ENCODE peak calls at places on chromosomes 5 and 9, in five cellular contexts. One of them, this sample, is unnamed.

GRCh38 chr5:71887680-71888079 is 168.6 kb downstream of the CARTPT start:
- DNase-seq in suprapubic skin: no peak
- DNase-seq in heart left ventricle: no peak
- DNase-seq in astrocyte: peak
- DNase-seq in choroid plexus epithelial cell: peak
- DNase-seq in this sample: no peak

GRCh38 chr9:95907794-95908193 is 32.3 kb downstream of the ERCC6L2 start:
- DNase-seq in suprapubic skin: no peak
- DNase-seq in heart left ventricle: no peak
- DNase-seq in astrocyte: no peak
- DNase-seq in choroid plexus epithelial cell: peak
- DNase-seq in this sample: no peak

GRCh38 chr9:4799775-4800174 is 7.0 kb downstream of the RCL1 start:
- DNase-seq in suprapubic skin: no peak
- DNase-seq in heart left ventricle: no peak
- DNase-seq in astrocyte: no peak
- DNase-seq in choroid plexus epithelial cell: no peak
- DNase-seq in this sample: no peak

GRCh38 chr5:14008819-14009311 is 64.4 kb upstream of the DNAH5 start:
- DNase-seq in suprapubic skin: no peak
- DNase-seq in heart left ventricle: no peak
- DNase-seq in astrocyte: no peak
- DNase-seq in choroid plexus epithelial cell: peak
- DNase-seq in this sample: peak

GRCh38 chr5:135205616-135206349 is 171.8 kb upstream of the PITX1 start:
- DNase-seq in suprapubic skin: no peak
- DNase-seq in heart left ventricle: no peak
- DNase-seq in astrocyte: peak
- DNase-seq in choroid plexus epithelial cell: peak
- DNase-seq in this sample: no peak

GRCh38 chr5:146369691-146370090 is 31.1 kb downstream of the POU4F3 start:
- DNase-seq in suprapubic skin: no peak
- DNase-seq in heart left ventricle: no peak
- DNase-seq in astrocyte: peak
- DNase-seq in choroid plexus epithelial cell: peak
- DNase-seq in this sample: no peak

GRCh38 chr5:81786509-81786908 is 35.6 kb upstream of the SSBP2 start:
- DNase-seq in suprapubic skin: no peak
- DNase-seq in heart left ventricle: no peak
- DNase-seq in astrocyte: no peak
- DNase-seq in choroid plexus epithelial cell: no peak
- DNase-seq in this sample: no peak

GRCh38 chr5:137497396-137498290 is 1.5 kb downstream of the SPOCK1 start:
- DNase-seq in suprapubic skin: no peak
- DNase-seq in heart left ventricle: no peak
- DNase-seq in astrocyte: no peak
- DNase-seq in choroid plexus epithelial cell: no peak
- DNase-seq in this sample: peak

GRCh38 chr9:126649477-126649876 is 35.7 kb downstream of the LMX1B start:
- DNase-seq in suprapubic skin: no peak
- DNase-seq in heart left ventricle: no peak
- DNase-seq in astrocyte: no peak
- DNase-seq in choroid plexus epithelial cell: no peak
- DNase-seq in this sample: no peak

GRCh38 chr9:134455951-134456739 is 129.9 kb downstream of the RXRA start:
- DNase-seq in suprapubic skin: peak
- DNase-seq in heart left ventricle: peak
- DNase-seq in astrocyte: peak
- DNase-seq in choroid plexus epithelial cell: peak
- DNase-seq in this sample: peak

GRCh38 chr9:81522721-81523551 is 166.4 kb downstream of the TLE1 start:
- DNase-seq in suprapubic skin: no peak
- DNase-seq in heart left ventricle: no peak
- DNase-seq in astrocyte: peak
- DNase-seq in choroid plexus epithelial cell: peak
- DNase-seq in this sample: no peak

GRCh38 chr5:132479073-132479811 is 11.3 kb downstream of the IRF1 start:
- DNase-seq in suprapubic skin: no peak
- DNase-seq in heart left ventricle: no peak
- DNase-seq in astrocyte: no peak
- DNase-seq in choroid plexus epithelial cell: no peak
- DNase-seq in this sample: no peak

GRCh38 chr5:94793113-94793815 is 174.8 kb downstream of the SLF1 start:
- DNase-seq in suprapubic skin: no peak
- DNase-seq in heart left ventricle: no peak
- DNase-seq in astrocyte: peak
- DNase-seq in choroid plexus epithelial cell: peak
- DNase-seq in this sample: no peak

GRCh38 chr9:127921592-127922120 is 4.8 kb upstream of the ST6GALNAC4 start:
- DNase-seq in suprapubic skin: peak
- DNase-seq in heart left ventricle: peak
- DNase-seq in astrocyte: no peak
- DNase-seq in choroid plexus epithelial cell: peak
- DNase-seq in this sample: peak

GRCh38 chr5:172144931-172145869 is 42.8 kb downstream of the STK10 start:
- DNase-seq in suprapubic skin: no peak
- DNase-seq in heart left ventricle: no peak
- DNase-seq in astrocyte: no peak
- DNase-seq in choroid plexus epithelial cell: no peak
- DNase-seq in this sample: no peak

GRCh38 chr5:136984772-136985455 is 514.2 kb downstream of the SPOCK1 start:
- DNase-seq in suprapubic skin: no peak
- DNase-seq in heart left ventricle: no peak
- DNase-seq in astrocyte: no peak
- DNase-seq in choroid plexus epithelial cell: no peak
- DNase-seq in this sample: no peak

GRCh38 chr5:178332096-178332780 is 99.6 kb upstream of the PHYKPL start:
- DNase-seq in suprapubic skin: no peak
- DNase-seq in heart left ventricle: peak
- DNase-seq in astrocyte: no peak
- DNase-seq in choroid plexus epithelial cell: no peak
- DNase-seq in this sample: no peak

GRCh38 chr5:127358274-127358673 is 67.7 kb downstream of the MEGF10 start:
- DNase-seq in suprapubic skin: no peak
- DNase-seq in heart left ventricle: no peak
- DNase-seq in astrocyte: peak
- DNase-seq in choroid plexus epithelial cell: peak
- DNase-seq in this sample: no peak

GRCh38 chr9:70110194-70111041 is 66.8 kb downstream of the MAMDC2 start:
- DNase-seq in suprapubic skin: no peak
- DNase-seq in heart left ventricle: no peak
- DNase-seq in astrocyte: peak
- DNase-seq in choroid plexus epithelial cell: peak
- DNase-seq in this sample: no peak

GRCh38 chr9:12629091-12629490 is 64.1 kb upstream of the TYRP1 start:
- DNase-seq in suprapubic skin: no peak
- DNase-seq in heart left ventricle: no peak
- DNase-seq in astrocyte: no peak
- DNase-seq in choroid plexus epithelial cell: no peak
- DNase-seq in this sample: no peak

GRCh38 chr5:124832510-124832909 is 86.1 kb upstream of the ZNF608 start:
- DNase-seq in suprapubic skin: no peak
- DNase-seq in heart left ventricle: no peak
- DNase-seq in astrocyte: no peak
- DNase-seq in choroid plexus epithelial cell: no peak
- DNase-seq in this sample: no peak

GRCh38 chr9:19049872-19050636 is 827 bp downstream of the RRAGA start:
- DNase-seq in suprapubic skin: no peak
- DNase-seq in heart left ventricle: no peak
- DNase-seq in astrocyte: peak
- DNase-seq in choroid plexus epithelial cell: peak
- DNase-seq in this sample: no peak

GRCh38 chr5:140351609-140352334 is 5.4 kb upstream of the HBEGF start:
- DNase-seq in suprapubic skin: no peak
- DNase-seq in heart left ventricle: no peak
- DNase-seq in astrocyte: peak
- DNase-seq in choroid plexus epithelial cell: peak
- DNase-seq in this sample: no peak

GRCh38 chr9:119793272-119793671 is 424.0 kb upstream of the BRINP1 start:
- DNase-seq in suprapubic skin: no peak
- DNase-seq in heart left ventricle: no peak
- DNase-seq in astrocyte: no peak
- DNase-seq in choroid plexus epithelial cell: no peak
- DNase-seq in this sample: no peak

GRCh38 chr5:26329562-26330189 is 708.7 kb downstream of the CDH9 start:
- DNase-seq in suprapubic skin: no peak
- DNase-seq in heart left ventricle: no peak
- DNase-seq in astrocyte: no peak
- DNase-seq in choroid plexus epithelial cell: peak
- DNase-seq in this sample: no peak

DNA sequence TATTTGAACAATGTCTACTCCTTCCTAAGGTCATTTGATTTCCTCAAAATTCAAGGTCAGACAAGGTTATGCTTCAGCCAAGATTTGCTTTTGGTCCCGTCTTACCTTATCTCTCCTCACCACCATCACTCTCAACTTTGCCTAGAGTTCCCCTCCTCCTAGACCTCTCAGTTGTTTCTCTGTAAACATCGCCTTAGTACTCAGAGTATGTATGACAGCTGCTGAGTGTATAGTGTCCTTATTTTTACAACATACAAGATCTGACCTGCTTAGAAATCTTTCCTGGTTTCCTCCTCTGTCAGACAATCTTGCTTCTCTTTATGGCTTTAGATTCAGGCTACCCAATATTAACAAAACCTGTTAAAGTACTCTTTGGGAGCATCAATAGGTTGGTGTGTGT is 50.0 kb upstream of the C6 start:
- DNase-seq in suprapubic skin: no peak
- DNase-seq in heart left ventricle: no peak
- DNase-seq in astrocyte: no peak
- DNase-seq in choroid plexus epithelial cell: no peak
- DNase-seq in this sample: no peak
- TF ChIP-seq CTCF in suprapubic skin: no peak
- TF ChIP-seq CTCF in heart left ventricle: no peak
- TF ChIP-seq CTCF in astrocyte: no peak
- TF ChIP-seq CTCF in choroid plexus epithelial cell: no peak
- TF ChIP-seq CTCF in this sample: no peak

DNA sequence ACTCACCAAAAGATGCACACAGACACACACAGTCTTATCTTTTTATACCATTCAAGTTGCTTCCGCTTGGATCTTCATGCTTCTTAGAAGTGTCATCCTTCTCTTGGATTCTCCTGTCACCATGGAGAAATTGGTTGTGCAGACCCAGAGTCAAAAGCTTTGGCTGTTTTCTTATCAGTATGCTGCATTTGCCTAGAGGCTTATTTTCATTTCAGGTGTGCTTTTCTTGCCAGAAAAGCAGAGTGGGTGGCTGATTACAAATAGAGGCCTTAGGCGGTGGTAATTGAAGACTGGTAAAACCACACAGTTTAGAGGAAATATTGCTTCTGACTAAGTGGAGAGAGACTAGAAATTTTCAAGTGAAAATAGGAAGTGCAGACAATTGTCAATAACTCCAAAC is 70.2 kb upstream of the TLE4 start:
- DNase-seq in suprapubic skin: no peak
- DNase-seq in heart left ventricle: no peak
- DNase-seq in astrocyte: no peak
- DNase-seq in choroid plexus epithelial cell: no peak
- DNase-seq in this sample: no peak
- TF ChIP-seq CTCF in suprapubic skin: no peak
- TF ChIP-seq CTCF in heart left ventricle: no peak
- TF ChIP-seq CTCF in astrocyte: no peak
- TF ChIP-seq CTCF in choroid plexus epithelial cell: no peak
- TF ChIP-seq CTCF in this sample: no peak

DNA sequence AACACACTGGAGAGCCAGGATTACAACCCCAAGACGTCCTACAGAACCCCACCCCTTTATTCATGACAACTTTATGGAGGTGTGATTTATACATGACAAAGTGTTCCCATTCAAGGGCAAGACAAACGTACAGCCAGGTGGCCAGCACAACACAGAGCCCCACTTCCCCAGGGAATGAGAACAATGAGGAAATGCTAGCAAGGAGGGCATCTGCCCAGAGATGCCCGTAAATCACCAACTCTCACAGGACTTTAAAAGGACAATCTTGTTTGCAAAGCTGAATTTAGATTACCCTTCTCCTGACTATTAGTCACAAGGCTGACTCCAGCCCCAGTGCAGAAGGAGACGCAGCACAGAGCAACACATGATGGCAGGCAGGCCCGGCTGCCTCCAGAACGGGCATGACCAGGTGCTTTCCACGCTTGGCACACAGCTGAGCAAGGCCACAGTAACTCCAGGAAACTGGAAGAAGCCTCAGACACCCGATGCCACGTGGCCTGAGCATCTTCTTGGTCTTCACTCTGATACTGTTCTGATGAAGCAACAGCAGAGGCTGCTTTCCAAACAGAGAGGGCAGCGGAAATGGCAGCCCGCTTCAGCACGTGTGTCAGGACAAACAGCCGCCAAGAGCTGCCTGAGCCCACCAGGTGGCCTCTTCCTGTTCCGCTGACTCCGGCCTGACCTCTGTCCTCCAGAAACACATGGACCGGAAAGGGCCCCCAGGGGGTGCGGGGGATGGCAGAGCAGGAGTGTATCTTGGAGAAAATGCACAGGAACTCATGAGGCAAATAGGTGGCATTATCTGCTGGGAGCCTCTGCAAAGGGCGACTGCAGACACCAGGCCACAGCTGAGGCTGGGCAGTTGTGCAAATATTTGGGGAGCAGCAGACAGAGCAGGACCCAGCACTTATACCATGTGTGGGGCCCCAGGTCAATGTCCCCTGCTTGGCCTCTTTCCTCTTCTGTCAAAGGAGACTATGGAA is 51.3 kb downstream of the ROR2 start:
- DNase-seq in suprapubic skin: no peak
- DNase-seq in heart left ventricle: no peak
- DNase-seq in astrocyte: peak
- DNase-seq in choroid plexus epithelial cell: peak
- DNase-seq in this sample: peak
- TF ChIP-seq CTCF in suprapubic skin: no peak
- TF ChIP-seq CTCF in heart left ventricle: no peak
- TF ChIP-seq CTCF in astrocyte: no peak
- TF ChIP-seq CTCF in choroid plexus epithelial cell: no peak
- TF ChIP-seq CTCF in this sample: no peak

DNA sequence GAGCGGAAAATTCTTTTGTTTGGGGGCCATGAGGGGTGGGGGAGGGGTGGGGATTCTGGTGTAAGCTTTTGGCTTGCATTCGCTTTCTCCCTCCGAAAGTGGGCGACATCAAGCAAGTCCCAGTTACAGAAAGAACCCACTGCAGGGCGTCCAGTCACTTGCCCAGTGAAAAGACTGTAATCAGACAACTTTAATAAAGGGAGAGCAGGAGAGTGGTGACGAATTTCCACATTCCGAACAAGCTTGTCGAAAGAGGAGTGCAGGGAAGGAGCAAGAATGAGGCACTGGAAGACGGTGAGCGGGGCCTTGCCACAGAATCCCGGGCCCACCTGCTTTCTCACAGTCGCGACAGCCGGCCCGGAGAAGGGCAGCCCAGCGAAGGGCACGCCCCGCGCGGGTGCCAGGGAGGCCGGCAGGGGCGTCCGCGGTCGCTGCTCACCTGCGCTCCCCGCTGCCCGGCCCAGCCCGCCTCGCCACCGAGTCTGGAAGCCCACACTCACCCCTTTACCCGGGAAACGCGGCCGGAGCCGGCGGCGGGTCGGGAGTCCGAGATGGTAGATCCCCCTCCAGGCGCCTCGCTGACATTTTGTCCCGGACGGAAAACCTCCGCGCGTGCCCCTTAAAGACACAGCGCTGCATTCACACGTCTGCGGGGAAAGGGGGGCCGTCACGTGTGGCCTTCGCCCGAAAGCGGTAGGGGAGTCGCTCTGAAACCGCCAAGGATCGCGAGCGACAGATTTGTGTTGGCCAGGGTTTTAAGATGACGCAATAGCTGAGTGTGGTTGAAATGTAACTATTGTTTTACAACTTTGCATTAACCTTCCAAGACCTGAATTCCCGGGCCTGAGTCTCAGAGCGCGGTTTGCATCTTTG is at the start of gene ZBED3:
- DNase-seq in suprapubic skin: peak
- DNase-seq in heart left ventricle: peak
- DNase-seq in astrocyte: peak
- DNase-seq in choroid plexus epithelial cell: peak
- DNase-seq in this sample: peak
- TF ChIP-seq CTCF in suprapubic skin: no peak
- TF ChIP-seq CTCF in heart left ventricle: no peak
- TF ChIP-seq CTCF in astrocyte: no peak
- TF ChIP-seq CTCF in choroid plexus epithelial cell: peak
- TF ChIP-seq CTCF in this sample: peak